ENCODE peak calls at places on chromosome 17, in ten cellular contexts. G is breast epithelium, B is cardiac fibroblast, M is glomerular endothelial cell, P is SW480, J is WERI-Rb-1, Z is uterus, K is T-helper 2 cell, I is iris pigment epithelial cell, V is activated T-cell treated with anti-CD3 and anti-CD28 coated beads for 24 hours. O is an unnamed sample.

GRCh38 chr17:74426551-74427047 is 5.3 kb upstream of the GPRC5C start:
- DNase-seq in K (no peak), Z (no peak), I (no peak), B (no peak), P (peak), V (no peak), J (no peak), M (no peak), G (no peak), O (no peak)

GRCh38 chr17:21689604-21690003 is 2.7 kb upstream of the KCNJ18 start:
- DNase-seq in V (no peak), Z (peak), I (no peak), J (no peak), P (no peak), M (no peak), B (peak), G (no peak), K (no peak), O (peak)

GRCh38 chr17:73005360-73005759 is 87.1 kb downstream of the SLC39A11 start:
- DNase-seq in J (peak), I (no peak), P (no peak), B (no peak), M (no peak), G (no peak), Z (no peak), K (no peak), V (no peak), O (no peak)

GRCh38 chr17:30203471-30203981 is 32.0 kb downstream of the SLC6A4 start:
- DNase-seq in G (peak), K (no peak), P (no peak), I (no peak), V (no peak), B (no peak), M (no peak), Z (no peak), J (no peak), O (no peak)

GRCh38 chr17:64773836-64774761 is 112.0 kb upstream of the SMURF2 start:
- DNase-seq in J (peak), Z (no peak), P (peak), V (no peak), K (no peak), G (peak), B (peak), M (no peak), I (peak), O (peak)

GRCh38 chr17:17084941-17085340 is 42.7 kb downstream of the MPRIP start:
- DNase-seq in M (no peak), I (no peak), J (no peak), V (no peak), P (no peak), Z (peak), B (no peak), G (no peak), K (no peak), O (no peak)

GRCh38 chr17:48522990-48523389 is 7.8 kb downstream of the HOXB1 start:
- DNase-seq in V (no peak), M (no peak), J (no peak), P (no peak), G (no peak), I (no peak), B (no peak), Z (no peak), K (no peak), O (no peak)

GRCh38 chr17:30021708-30022317 is 80.4 kb downstream of the EFCAB5 start:
- DNase-seq in Z (no peak), G (no peak), K (peak), M (peak), I (peak), J (peak), P (peak), B (peak), V (peak), O (peak)

GRCh38 chr17:8375738-8376259 is 705 bp downstream of the KRABD2 start:
- DNase-seq in P (no peak), G (no peak), I (peak), J (no peak), B (no peak), Z (no peak), K (no peak), M (no peak), V (no peak), O (no peak)

GRCh38 chr17:78391843-78392242 is 13.4 kb downstream of the PGS1 start:
- DNase-seq in G (no peak), J (no peak), P (peak), M (no peak), I (peak), Z (no peak), K (no peak), B (peak), V (no peak), O (peak)

GRCh38 chr17:31583795-31584340 is 192.4 kb downstream of the RAB11FIP4 start:
- DNase-seq in K (no peak), I (no peak), V (no peak), G (no peak), B (no peak), J (no peak), Z (no peak), M (no peak), P (no peak), O (no peak)

GRCh38 chr17:77400445-77400870 is 259.7 kb downstream of the SEC14L1 start:
- DNase-seq in B (no peak), Z (no peak), I (no peak), G (no peak), J (peak), K (peak), P (no peak), M (no peak), V (peak), O (peak)

GRCh38 chr17:19263621-19264010 is 26.4 kb downstream of the EPN2 start:
- DNase-seq in V (no peak), I (peak), J (no peak), Z (no peak), G (no peak), K (no peak), M (no peak), B (peak), P (no peak), O (peak)

GRCh38 chr17:63275318-63275967 is 170.7 kb downstream of the CYB561 start:
- DNase-seq in P (peak), Z (no peak), B (peak), G (no peak), M (peak), V (peak), K (no peak), J (no peak), I (peak), O (peak)

GRCh38 chr17:28173801-28174200 is 131.3 kb downstream of the NLK start:
- DNase-seq in B (peak), I (peak), Z (no peak), J (no peak), G (no peak), P (no peak), V (no peak), M (peak), K (no peak), O (no peak)

GRCh38 chr17:78970834-78971763 is 8.6 kb downstream of the LGALS3BP start:
- DNase-seq in M (no peak), G (peak), I (peak), P (peak), Z (peak), J (peak), V (peak), B (peak), K (peak), O (peak)

GRCh38 chr17:6913608-6914443 is 82.0 kb upstream of the ALOX12 start:
- DNase-seq in P (peak), I (peak), K (peak), J (peak), B (peak), V (peak), Z (peak), G (peak), M (no peak), O (peak)

GRCh38 chr17:8629371-8630226 is 926 bp downstream of the MYH10 start:
- DNase-seq in V (no peak), Z (peak), J (peak), I (no peak), P (no peak), G (no peak), M (no peak), B (peak), K (no peak), O (peak)

GRCh38 chr17:35709874-35710273 is 21.6 kb upstream of the RASL10B start:
- DNase-seq in G (no peak), Z (no peak), M (no peak), V (no peak), I (peak), J (no peak), B (peak), P (no peak), K (no peak), O (no peak)

GRCh38 chr17:39927928-39928867 is 666 bp downstream of the LRRC3C start:
- DNase-seq in J (no peak), V (no peak), G (peak), I (peak), K (no peak), M (no peak), Z (peak), P (peak), B (peak), O (peak)